ENCODE peak calls at places on chromosomes 4 and X, in nine cellular contexts. O, V, Y, K, R, B, A, C and M are unnamed samples.

GRCh38 chr4:61514991-61515390 is 314.9 kb downstream of the ADGRL3 start:
- DNase-seq in R (no peak), A (no peak), B (no peak), Y (no peak), C (no peak), V (no peak), O (no peak), K (no peak), M (no peak)

GRCh38 chr4:68927165-68927564 is 24.4 kb downstream of the UGT2A3 start:
- DNase-seq in K (no peak), O (no peak), B (no peak), A (no peak), C (no peak), Y (no peak), R (no peak), V (no peak), M (no peak)

GRCh38 chrX:12595746-12596145 is 195.5 kb upstream of the PRPS2 start:
- DNase-seq in Y (no peak), C (no peak), R (no peak), V (no peak), K (no peak), O (no peak), A (no peak), B (no peak), M (no peak)

GRCh38 chr4:73019462-73020047 is 50.0 kb downstream of the COX18 start:
- DNase-seq in K (peak; percentile 31), O (peak; percentile 9), A (no peak), R (no peak), Y (no peak), V (peak; percentile 69), B (peak; percentile 55), C (no peak), M (peak; percentile 72)

GRCh38 chr4:152735302-152735917 is 44.1 kb downstream of the TIGD4 start:
- DNase-seq in R (no peak), C (no peak), O (peak; percentile 8), K (peak; percentile 14), V (peak; percentile 35), B (peak; percentile 45), A (no peak), Y (no peak), M (peak; percentile 52)

GRCh38 chr4:86927843-86928395 is 6.9 kb upstream of the AFF1 start:
- DNase-seq in R (no peak), C (peak; percentile 40), O (peak; percentile 97), B (peak; percentile 92), V (no peak), K (peak; percentile 97), A (no peak), Y (peak; percentile 21), M (peak; percentile 98)

GRCh38 chr4:173005912-173006633 is 162.5 kb upstream of the GALNT7 start:
- DNase-seq in R (no peak), A (no peak), C (no peak), K (no peak), Y (no peak), V (no peak), O (no peak), B (no peak), M (peak; percentile 8)

GRCh38 chr4:186563761-186564160 is 8.4 kb upstream of the MTNR1A start:
- DNase-seq in R (no peak), C (no peak), O (no peak), B (no peak), A (no peak), V (no peak), K (no peak), Y (no peak), M (no peak)

GRCh38 chr4:88610771-88611170 is 18.5 kb downstream of the HERC3 start:
- DNase-seq in K (peak; percentile 90), R (no peak), V (no peak), C (no peak), A (peak; percentile 48), B (peak; percentile 22), Y (no peak), O (peak; percentile 41), M (peak; percentile 45)

GRCh38 chr4:152920768-152921167 is 15.4 kb upstream of the FHDC1 start:
- DNase-seq in Y (no peak), V (no peak), B (peak; percentile 40), A (no peak), R (no peak), C (no peak), O (no peak), K (no peak), M (no peak)

GRCh38 chr4:117154251-117154650 is 68.9 kb upstream of the TRAM1L1 start:
- DNase-seq in C (no peak), A (no peak), O (no peak), K (no peak), V (no peak), R (no peak), B (no peak), Y (no peak), M (no peak)

GRCh38 chr4:145345401-145345800 is 136.3 kb upstream of the SMAD1 start:
- DNase-seq in O (no peak), V (no peak), Y (no peak), C (no peak), R (no peak), B (peak; percentile 51), K (peak; percentile 88), A (no peak), M (peak; percentile 3)

GRCh38 chrX:96721398-96721797 is 36.8 kb downstream of the DIAPH2 start:
- DNase-seq in B (no peak), K (no peak), A (no peak), R (no peak), Y (no peak), V (no peak), O (no peak), C (no peak), M (no peak)

GRCh38 chr4:113738251-113738650 is 23.3 kb downstream of the CAMK2D start:
- DNase-seq in A (no peak), C (no peak), R (no peak), O (no peak), K (peak; percentile 84), V (no peak), B (peak; percentile 85), Y (no peak), M (peak; percentile 81)

GRCh38 chrX:84118769-84119168 is 69.2 kb downstream of the RPS6KA6 start:
- DNase-seq in O (no peak), A (no peak), K (no peak), B (no peak), V (no peak), Y (no peak), C (no peak), R (no peak), M (no peak)
- H3K4me3 ChIP-seq in O (no peak overlapping the region), A (no peak overlapping the region), K (no peak overlapping the region), B (no peak overlapping the region), V (no peak overlapping the region), Y (no peak overlapping the region), C (no peak overlapping the region), R (no peak overlapping the region), M (no peak overlapping the region)

GRCh38 chr4:4852591-4853362 is 6.7 kb upstream of the MSX1 start:
- DNase-seq in V (no peak), C (no peak), O (peak; percentile 62), R (peak; percentile 35), K (peak; percentile 75), A (peak; percentile 32), Y (no peak), B (peak; percentile 67), M (peak; percentile 60)
- TF ChIP-seq CTCF in V (peak; percentile 33), C (no peak), O (peak; percentile 30), R (no peak), K (peak; percentile 22), A (no peak), Y (no peak), B (peak; percentile 35), M (peak; percentile 23)

GRCh38 chrX:150362599-150363481 is at the start of gene MAMLD1:
- DNase-seq in A (peak; percentile 73), B (peak; percentile 83), C (peak; percentile 70), R (peak; percentile 70), O (peak; percentile 76), Y (peak; percentile 67), V (peak; percentile 37), K (peak; percentile 85), M (peak; percentile 76)

GRCh38 chrX:150363561-150364346 is 637 bp downstream of the MAMLD1 start:
- DNase-seq in K (peak; percentile 43), A (no peak), R (no peak), Y (peak; percentile 14), O (peak; percentile 40), V (peak; percentile 34), C (peak; percentile 36), B (peak; percentile 32), M (peak; percentile 49)

GRCh38 chrX:150361777-150362351 is 1.3 kb upstream of the MAMLD1 start:
- DNase-seq in C (no peak), Y (no peak), B (no peak), A (no peak), V (no peak), R (no peak), K (peak; percentile 50), O (no peak), M (no peak)

GRCh38 chrX:150360331-150360730 is 2.8 kb upstream of the MAMLD1 start:
- DNase-seq in O (no peak), V (no peak), K (no peak), A (no peak), Y (no peak), B (no peak), R (no peak), C (no peak), M (no peak)

DNA sequence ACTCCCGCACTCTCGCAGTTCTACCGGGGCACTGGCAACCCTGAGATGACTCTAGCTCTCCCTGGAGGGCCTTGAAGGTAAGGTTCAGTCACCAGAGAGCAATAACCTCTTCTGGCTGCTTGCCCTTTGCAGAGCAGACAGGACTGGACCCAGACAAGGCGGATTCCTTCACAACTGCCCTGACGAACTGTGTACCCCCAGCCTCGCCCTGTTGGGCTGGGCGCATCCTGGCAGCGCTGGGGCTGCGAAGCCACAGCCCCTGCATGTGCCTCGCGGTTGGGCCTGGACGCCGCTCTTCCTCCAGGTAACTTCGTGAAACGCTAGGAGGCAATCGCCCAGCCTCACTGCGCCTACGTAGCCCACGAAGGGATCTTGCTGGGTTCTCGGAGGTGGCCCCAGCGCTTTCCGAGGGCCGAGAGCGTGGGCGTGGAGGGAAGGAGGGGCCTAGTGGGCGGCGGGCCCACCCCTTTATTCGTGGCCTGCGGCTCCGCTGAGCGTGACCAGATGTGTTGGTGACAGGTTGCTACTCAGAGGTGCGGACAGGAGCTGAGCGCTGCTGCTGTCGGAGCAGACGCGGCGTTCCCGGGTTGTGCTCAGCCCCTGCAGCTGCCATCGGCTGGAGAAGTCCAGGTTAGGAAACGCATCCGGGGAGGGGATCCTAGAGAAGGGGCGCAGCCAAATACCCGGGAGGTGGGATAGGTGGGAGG is 1.9 kb upstream of the MAMLD1 start:
- DNase-seq in C (no peak), B (no peak), O (no peak), K (peak; percentile 24), R (no peak), V (peak; percentile 51), A (no peak), Y (peak; percentile 22), M (no peak)
- H3K4me3 ChIP-seq in C (peak overlapping the region; percentile 43), B (peak overlapping the region; percentile 59), O (peak overlapping the region; percentile 74), K (peak overlapping the region; percentile 67), R (peak overlapping the region; percentile 57), V (no peak overlapping the region), A (no peak overlapping the region), Y (peak overlapping the region; percentile 68), M (peak overlapping the region; percentile 56)

DNA sequence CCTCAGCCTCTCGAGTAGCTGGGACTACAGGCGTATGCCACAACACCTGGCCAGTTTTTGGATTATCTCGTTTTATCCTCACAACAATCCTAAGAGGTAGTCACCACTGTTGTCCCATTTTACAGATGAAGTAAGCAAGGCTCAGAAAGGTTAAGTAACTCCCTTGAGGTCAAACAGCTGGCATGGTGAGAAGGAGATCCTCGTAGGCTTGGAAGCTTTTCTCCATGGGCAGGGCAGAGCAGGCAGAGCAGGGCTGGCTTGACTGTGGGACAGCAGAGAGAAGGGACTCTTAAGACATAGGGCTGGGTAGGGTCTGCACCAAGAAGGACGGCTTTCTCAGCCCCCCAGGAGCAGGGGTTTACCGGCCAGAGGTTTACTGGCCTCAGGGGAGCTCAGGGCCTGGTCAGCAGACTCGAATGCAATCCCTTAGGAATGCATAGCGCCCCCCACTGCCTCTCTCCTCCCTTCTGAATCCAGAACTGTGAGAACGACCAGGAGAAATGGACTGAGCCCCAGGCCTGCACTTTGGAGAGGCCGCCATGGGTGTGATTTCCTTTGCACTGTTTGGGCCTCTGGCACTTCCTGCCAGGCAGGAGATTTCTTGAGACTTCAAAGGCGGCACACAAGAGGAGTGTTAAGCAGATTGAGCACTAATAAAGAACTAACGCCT is 14.0 kb upstream of the CDKN2AIP start:
- DNase-seq in O (no peak), R (no peak), B (no peak), Y (no peak), K (no peak), C (no peak), A (no peak), V (peak; percentile 6), M (no peak)
- TF ChIP-seq CTCF in O (no peak), R (no peak), B (peak; percentile 4), Y (no peak), K (no peak), C (no peak), A (no peak), V (no peak), M (no peak)